ENCODE peak calls at places on chromosomes 5 and 9, in nine cellular contexts. One of them, this sample, is unnamed.
A peak's percentile ranks its signal among the peaks of the same experiment; 100 is the strongest.

GRCh38 chr9:113548221-113549041 is 84.9 kb downstream of the RGS3 start:
- DNase-seq in neural progenitor cell: peak; percentile 20
- DNase-seq in stomach: peak; percentile 62
- DNase-seq in left ventricle myocardium inferior: peak; percentile 73
- DNase-seq in kidney: peak; percentile 87
- DNase-seq in pancreas: peak; percentile 72
- DNase-seq in AG04449: no peak
- DNase-seq in psoas muscle: peak; percentile 78
- DNase-seq in Calu3: peak; percentile 68
- DNase-seq in this sample: no peak

GRCh38 chr5:14374100-14374499 is 207.5 kb upstream of the OTULINL start:
- DNase-seq in neural progenitor cell: no peak
- DNase-seq in stomach: no peak
- DNase-seq in left ventricle myocardium inferior: no peak
- DNase-seq in kidney: no peak
- DNase-seq in pancreas: peak; percentile 68
- DNase-seq in AG04449: no peak
- DNase-seq in psoas muscle: no peak
- DNase-seq in Calu3: no peak
- DNase-seq in this sample: no peak

GRCh38 chr9:124285903-124286291 is 28.1 kb downstream of the NEK6 start:
- DNase-seq in neural progenitor cell: no peak
- DNase-seq in stomach: peak; percentile 56
- DNase-seq in left ventricle myocardium inferior: peak; percentile 60
- DNase-seq in kidney: peak; percentile 94
- DNase-seq in pancreas: peak; percentile 74
- DNase-seq in AG04449: peak; percentile 91
- DNase-seq in psoas muscle: peak; percentile 69
- DNase-seq in Calu3: peak; percentile 49
- DNase-seq in this sample: no peak

GRCh38 chr5:13591621-13592020 is 352.9 kb downstream of the DNAH5 start:
- DNase-seq in neural progenitor cell: no peak
- DNase-seq in stomach: no peak
- DNase-seq in left ventricle myocardium inferior: no peak
- DNase-seq in kidney: no peak
- DNase-seq in pancreas: no peak
- DNase-seq in AG04449: no peak
- DNase-seq in psoas muscle: no peak
- DNase-seq in Calu3: peak; percentile 14
- DNase-seq in this sample: no peak

GRCh38 chr5:14522721-14523120 is 58.9 kb upstream of the OTULINL start:
- DNase-seq in neural progenitor cell: no peak
- DNase-seq in stomach: no peak
- DNase-seq in left ventricle myocardium inferior: no peak
- DNase-seq in kidney: no peak
- DNase-seq in pancreas: no peak
- DNase-seq in AG04449: no peak
- DNase-seq in psoas muscle: no peak
- DNase-seq in Calu3: no peak
- DNase-seq in this sample: no peak

GRCh38 chr5:158039911-158040347 is 181.0 kb upstream of the CLINT1 start:
- DNase-seq in neural progenitor cell: no peak
- DNase-seq in stomach: no peak
- DNase-seq in left ventricle myocardium inferior: no peak
- DNase-seq in kidney: no peak
- DNase-seq in pancreas: no peak
- DNase-seq in AG04449: no peak
- DNase-seq in psoas muscle: no peak
- DNase-seq in Calu3: no peak
- DNase-seq in this sample: no peak

GRCh38 chr9:92652461-92652860 is 17.5 kb downstream of the IPPK start:
- DNase-seq in neural progenitor cell: no peak
- DNase-seq in stomach: no peak
- DNase-seq in left ventricle myocardium inferior: no peak
- DNase-seq in kidney: no peak
- DNase-seq in pancreas: no peak
- DNase-seq in AG04449: no peak
- DNase-seq in psoas muscle: no peak
- DNase-seq in Calu3: no peak
- DNase-seq in this sample: no peak

GRCh38 chr5:149466457-149466972 is 84.7 kb downstream of the CSNK1A1 start:
- DNase-seq in neural progenitor cell: no peak
- DNase-seq in stomach: no peak
- DNase-seq in left ventricle myocardium inferior: no peak
- DNase-seq in kidney: no peak
- DNase-seq in pancreas: no peak
- DNase-seq in AG04449: no peak
- DNase-seq in psoas muscle: peak; percentile 62
- DNase-seq in Calu3: peak; percentile 43
- DNase-seq in this sample: peak; percentile 87

GRCh38 chr5:95238560-95239325 is 46.2 kb downstream of the MCTP1 start:
- DNase-seq in neural progenitor cell: no peak
- DNase-seq in stomach: no peak
- DNase-seq in left ventricle myocardium inferior: no peak
- DNase-seq in kidney: no peak
- DNase-seq in pancreas: no peak
- DNase-seq in AG04449: no peak
- DNase-seq in psoas muscle: no peak
- DNase-seq in Calu3: no peak
- DNase-seq in this sample: no peak

GRCh38 chr9:136926154-136926704 is 18.3 kb downstream of the FBXW5 start:
- DNase-seq in neural progenitor cell: no peak
- DNase-seq in stomach: no peak
- DNase-seq in left ventricle myocardium inferior: no peak
- DNase-seq in kidney: no peak
- DNase-seq in pancreas: no peak
- DNase-seq in AG04449: no peak
- DNase-seq in psoas muscle: no peak
- DNase-seq in Calu3: no peak
- DNase-seq in this sample: no peak

GRCh38 chr9:136926749-136927148 is 17.8 kb downstream of the FBXW5 start:
- DNase-seq in neural progenitor cell: no peak
- DNase-seq in stomach: no peak
- DNase-seq in left ventricle myocardium inferior: no peak
- DNase-seq in kidney: no peak
- DNase-seq in pancreas: no peak
- DNase-seq in AG04449: no peak
- DNase-seq in psoas muscle: no peak
- DNase-seq in Calu3: no peak
- DNase-seq in this sample: no peak

GRCh38 chr9:136923881-136924280 is 20.7 kb downstream of the FBXW5 start:
- DNase-seq in neural progenitor cell: no peak
- DNase-seq in stomach: no peak
- DNase-seq in left ventricle myocardium inferior: no peak
- DNase-seq in kidney: peak; percentile 58
- DNase-seq in pancreas: no peak
- DNase-seq in AG04449: no peak
- DNase-seq in psoas muscle: no peak
- DNase-seq in Calu3: no peak
- DNase-seq in this sample: no peak

GRCh38 chr9:136927343-136928261 is 16.9 kb downstream of the FBXW5 start:
- DNase-seq in neural progenitor cell: no peak
- DNase-seq in stomach: no peak
- DNase-seq in left ventricle myocardium inferior: no peak
- DNase-seq in kidney: no peak
- DNase-seq in pancreas: no peak
- DNase-seq in AG04449: no peak
- DNase-seq in psoas muscle: no peak
- DNase-seq in Calu3: no peak
- DNase-seq in this sample: no peak

DNA sequence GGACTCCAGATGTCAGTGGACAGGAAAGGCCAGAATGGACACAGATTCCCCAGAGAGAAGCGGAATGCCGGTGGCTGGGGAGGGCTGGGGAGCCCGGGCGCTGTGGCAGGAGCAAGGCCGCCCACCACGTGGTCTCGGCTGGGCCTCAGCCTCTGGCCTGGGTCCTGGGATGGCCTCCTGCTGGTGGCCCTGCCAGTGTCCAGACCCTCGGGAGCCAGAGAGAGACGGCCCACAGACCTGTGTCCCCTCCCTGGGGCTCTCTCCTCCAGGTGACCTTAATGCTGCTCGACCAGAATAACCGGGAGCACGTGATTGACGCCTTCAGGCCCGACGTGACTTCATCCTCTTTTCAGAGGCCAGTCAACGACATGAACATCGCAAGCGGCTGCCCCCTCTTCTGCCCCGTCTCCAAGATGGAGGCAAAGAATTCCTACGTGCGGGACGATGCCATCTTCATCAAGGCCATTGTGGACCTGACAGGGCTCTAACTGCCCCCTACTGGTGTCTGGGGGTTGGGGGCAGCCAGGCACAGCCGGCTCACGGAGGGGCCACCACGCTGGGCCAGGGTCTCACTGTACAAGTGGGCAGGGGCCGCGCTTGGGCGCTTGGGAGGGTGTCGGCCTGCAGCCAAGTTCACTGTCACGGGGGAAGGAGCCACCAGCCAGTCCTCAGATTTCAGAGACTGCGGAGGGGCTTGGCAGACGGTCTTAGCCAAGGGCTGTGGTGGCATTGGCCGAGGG is 19.0 kb downstream of the FBXW5 start:
- DNase-seq in neural progenitor cell: no peak
- DNase-seq in stomach: no peak
- DNase-seq in left ventricle myocardium inferior: peak; percentile 58
- DNase-seq in kidney: peak; percentile 78
- DNase-seq in pancreas: no peak
- DNase-seq in AG04449: no peak
- DNase-seq in psoas muscle: no peak
- DNase-seq in Calu3: no peak
- DNase-seq in this sample: no peak
- TF ChIP-seq CTCF in neural progenitor cell: peak; percentile 14
- TF ChIP-seq CTCF in stomach: no peak
- TF ChIP-seq CTCF in left ventricle myocardium inferior: peak; percentile 32
- TF ChIP-seq CTCF in kidney: no peak
- TF ChIP-seq CTCF in pancreas: no peak
- TF ChIP-seq CTCF in AG04449: no peak
- TF ChIP-seq CTCF in psoas muscle: no peak
- TF ChIP-seq CTCF in Calu3: no peak
- TF ChIP-seq CTCF in this sample: no peak

GRCh38 chr5:35069188-35069587 is 21.4 kb upstream of the AGXT2 start:
- DNase-seq in neural progenitor cell: no peak
- DNase-seq in stomach: no peak
- DNase-seq in left ventricle myocardium inferior: no peak
- DNase-seq in kidney: no peak
- DNase-seq in pancreas: no peak
- DNase-seq in AG04449: no peak
- DNase-seq in psoas muscle: no peak
- DNase-seq in Calu3: no peak
- DNase-seq in this sample: no peak

GRCh38 chr5:35063386-35063785 is 15.6 kb upstream of the AGXT2 start:
- DNase-seq in neural progenitor cell: no peak
- DNase-seq in stomach: no peak
- DNase-seq in left ventricle myocardium inferior: no peak
- DNase-seq in kidney: no peak
- DNase-seq in pancreas: no peak
- DNase-seq in AG04449: no peak
- DNase-seq in psoas muscle: no peak
- DNase-seq in Calu3: no peak
- DNase-seq in this sample: no peak

GRCh38 chr5:35066260-35066795 is 18.6 kb upstream of the AGXT2 start:
- DNase-seq in neural progenitor cell: no peak
- DNase-seq in stomach: no peak
- DNase-seq in left ventricle myocardium inferior: no peak
- DNase-seq in kidney: no peak
- DNase-seq in pancreas: no peak
- DNase-seq in AG04449: no peak
- DNase-seq in psoas muscle: no peak
- DNase-seq in Calu3: no peak
- DNase-seq in this sample: no peak

GRCh38 chr5:35073168-35073567 is 25.4 kb upstream of the AGXT2 start:
- DNase-seq in neural progenitor cell: no peak
- DNase-seq in stomach: no peak
- DNase-seq in left ventricle myocardium inferior: no peak
- DNase-seq in kidney: no peak
- DNase-seq in pancreas: no peak
- DNase-seq in AG04449: no peak
- DNase-seq in psoas muscle: no peak
- DNase-seq in Calu3: no peak
- DNase-seq in this sample: no peak

DNA sequence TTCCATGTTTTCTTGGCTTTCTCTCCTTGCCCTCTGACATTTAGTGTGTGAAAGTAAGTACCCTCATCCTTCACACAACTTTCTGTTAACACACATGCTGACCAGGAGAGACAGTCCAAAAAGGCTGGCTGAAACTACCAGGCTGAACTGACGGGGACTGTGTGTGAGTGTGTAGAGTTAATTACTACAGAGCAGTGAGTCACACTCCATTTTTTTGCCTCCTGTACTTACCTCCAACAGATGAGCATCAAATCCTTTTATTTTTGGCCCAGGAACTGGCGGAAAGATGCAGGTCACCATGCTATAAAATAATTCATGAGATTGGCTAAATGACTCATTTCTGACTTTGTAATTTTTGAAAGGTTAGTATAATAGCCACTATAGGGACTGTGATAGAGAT is 20.2 kb upstream of the AGXT2 start:
- DNase-seq in neural progenitor cell: no peak
- DNase-seq in stomach: no peak
- DNase-seq in left ventricle myocardium inferior: no peak
- DNase-seq in kidney: no peak
- DNase-seq in pancreas: no peak
- DNase-seq in AG04449: no peak
- DNase-seq in psoas muscle: no peak
- DNase-seq in Calu3: no peak
- DNase-seq in this sample: no peak
- TF ChIP-seq CTCF in neural progenitor cell: no peak
- TF ChIP-seq CTCF in stomach: no peak
- TF ChIP-seq CTCF in left ventricle myocardium inferior: no peak
- TF ChIP-seq CTCF in kidney: no peak
- TF ChIP-seq CTCF in pancreas: no peak
- TF ChIP-seq CTCF in AG04449: no peak
- TF ChIP-seq CTCF in psoas muscle: no peak
- TF ChIP-seq CTCF in Calu3: no peak
- TF ChIP-seq CTCF in this sample: no peak

DNA sequence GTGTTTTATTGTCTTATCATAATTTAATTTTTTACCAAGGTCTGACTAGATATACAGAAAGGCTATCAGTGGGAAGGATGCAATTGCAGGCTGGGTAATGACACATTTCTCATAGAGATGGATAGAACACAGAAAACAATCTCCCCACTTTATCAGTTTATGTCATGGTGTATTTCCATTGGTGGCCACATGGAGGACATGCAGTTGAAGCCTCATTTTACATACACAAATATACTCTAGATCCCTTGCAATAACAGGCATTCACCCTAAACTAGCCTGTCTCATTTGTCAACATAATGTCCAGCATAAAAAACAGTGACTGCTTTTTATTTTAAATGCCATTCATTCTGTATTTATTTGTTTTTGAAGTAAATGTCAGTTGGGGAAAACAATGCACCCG is 526.3 kb downstream of the GABRG2 start:
- DNase-seq in neural progenitor cell: no peak
- DNase-seq in stomach: no peak
- DNase-seq in left ventricle myocardium inferior: no peak
- DNase-seq in kidney: no peak
- DNase-seq in pancreas: no peak
- DNase-seq in AG04449: no peak
- DNase-seq in psoas muscle: no peak
- DNase-seq in Calu3: no peak
- DNase-seq in this sample: no peak
- TF ChIP-seq CTCF in neural progenitor cell: peak; percentile 49
- TF ChIP-seq CTCF in stomach: no peak
- TF ChIP-seq CTCF in left ventricle myocardium inferior: no peak
- TF ChIP-seq CTCF in kidney: peak; percentile 13
- TF ChIP-seq CTCF in pancreas: no peak
- TF ChIP-seq CTCF in AG04449: no peak
- TF ChIP-seq CTCF in psoas muscle: no peak
- TF ChIP-seq CTCF in Calu3: peak; percentile 42
- TF ChIP-seq CTCF in this sample: peak; percentile 49

GRCh38 chr5:115374057-115374775 is 77.8 kb upstream of the CCDC112 start:
- DNase-seq in neural progenitor cell: no peak
- DNase-seq in stomach: no peak
- DNase-seq in left ventricle myocardium inferior: no peak
- DNase-seq in kidney: no peak
- DNase-seq in pancreas: peak; percentile 27
- DNase-seq in AG04449: no peak
- DNase-seq in psoas muscle: no peak
- DNase-seq in Calu3: peak; percentile 62
- DNase-seq in this sample: no peak
- TF ChIP-seq CTCF in neural progenitor cell: peak; percentile 29
- TF ChIP-seq CTCF in stomach: peak; percentile 27
- TF ChIP-seq CTCF in left ventricle myocardium inferior: peak; percentile 16
- TF ChIP-seq CTCF in kidney: no peak
- TF ChIP-seq CTCF in pancreas: no peak
- TF ChIP-seq CTCF in AG04449: no peak
- TF ChIP-seq CTCF in psoas muscle: no peak
- TF ChIP-seq CTCF in Calu3: peak; percentile 41
- TF ChIP-seq CTCF in this sample: no peak